ENCODE peak calls at places on chromosomes 2 and 18, in nine cellular contexts. One of them, this sample, is unnamed.

GRCh38 chr2:181396575-181397062 is 60.6 kb upstream of the ITGA4 start:
- DNase-seq in activated CD8-positive, alpha-beta T cell treated with anti-CD3 and anti-CD28 coated beads for 36 hours: no peak
- DNase-seq in WTC11: no peak
- DNase-seq in B cell: no peak
- DNase-seq in nephron progenitor cell: no peak
- DNase-seq in HL-60: no peak
- DNase-seq in uterus: no peak
- DNase-seq in bronchial epithelial cell: no peak
- DNase-seq in AG04450: no peak
- DNase-seq in this sample: no peak

GRCh38 chr2:34627003-34627402 is 1027.9 kb upstream of the FAM98A start:
- DNase-seq in nephron progenitor cell: no peak
- DNase-seq in uterus: no peak
- DNase-seq in bronchial epithelial cell: no peak
- DNase-seq in B cell: no peak
- DNase-seq in activated CD8-positive, alpha-beta T cell treated with anti-CD3 and anti-CD28 coated beads for 36 hours: no peak
- DNase-seq in AG04450: no peak
- DNase-seq in WTC11: no peak
- DNase-seq in HL-60: no peak
- DNase-seq in this sample: no peak

GRCh38 chr2:237653791-237654558 is 26.6 kb downstream of the LRRFIP1 start:
- DNase-seq in bronchial epithelial cell: no peak
- DNase-seq in HL-60: no peak
- DNase-seq in activated CD8-positive, alpha-beta T cell treated with anti-CD3 and anti-CD28 coated beads for 36 hours: no peak
- DNase-seq in AG04450: no peak
- DNase-seq in uterus: no peak
- DNase-seq in WTC11: no peak
- DNase-seq in nephron progenitor cell: no peak
- DNase-seq in B cell: no peak
- DNase-seq in this sample: no peak

GRCh38 chr2:9909106-9909505 is 42.4 kb upstream of the GRHL1 start:
- DNase-seq in HL-60: no peak
- DNase-seq in bronchial epithelial cell: peak
- DNase-seq in WTC11: no peak
- DNase-seq in AG04450: no peak
- DNase-seq in nephron progenitor cell: no peak
- DNase-seq in uterus: no peak
- DNase-seq in B cell: no peak
- DNase-seq in activated CD8-positive, alpha-beta T cell treated with anti-CD3 and anti-CD28 coated beads for 36 hours: no peak
- DNase-seq in this sample: no peak

GRCh38 chr2:221104391-221104811 is 467.7 kb downstream of the EPHA4 start:
- DNase-seq in AG04450: no peak
- DNase-seq in B cell: no peak
- DNase-seq in WTC11: peak
- DNase-seq in nephron progenitor cell: peak
- DNase-seq in HL-60: no peak
- DNase-seq in bronchial epithelial cell: peak
- DNase-seq in activated CD8-positive, alpha-beta T cell treated with anti-CD3 and anti-CD28 coated beads for 36 hours: no peak
- DNase-seq in uterus: peak
- DNase-seq in this sample: no peak

GRCh38 chr2:238811765-238812164 is 36.1 kb upstream of the TWIST2 start:
- DNase-seq in nephron progenitor cell: no peak
- DNase-seq in AG04450: no peak
- DNase-seq in bronchial epithelial cell: no peak
- DNase-seq in WTC11: no peak
- DNase-seq in HL-60: no peak
- DNase-seq in activated CD8-positive, alpha-beta T cell treated with anti-CD3 and anti-CD28 coated beads for 36 hours: no peak
- DNase-seq in B cell: no peak
- DNase-seq in uterus: peak
- DNase-seq in this sample: no peak

GRCh38 chr2:48016620-48017019 is 110.3 kb upstream of the FBXO11 start:
- DNase-seq in AG04450: no peak
- DNase-seq in activated CD8-positive, alpha-beta T cell treated with anti-CD3 and anti-CD28 coated beads for 36 hours: no peak
- DNase-seq in HL-60: no peak
- DNase-seq in B cell: no peak
- DNase-seq in nephron progenitor cell: no peak
- DNase-seq in uterus: no peak
- DNase-seq in bronchial epithelial cell: no peak
- DNase-seq in WTC11: peak
- DNase-seq in this sample: no peak

GRCh38 chr2:22907330-22907729 is 477.6 kb upstream of the KLHL29 start:
- DNase-seq in HL-60: no peak
- DNase-seq in AG04450: no peak
- DNase-seq in uterus: no peak
- DNase-seq in B cell: no peak
- DNase-seq in nephron progenitor cell: no peak
- DNase-seq in activated CD8-positive, alpha-beta T cell treated with anti-CD3 and anti-CD28 coated beads for 36 hours: no peak
- DNase-seq in bronchial epithelial cell: no peak
- DNase-seq in WTC11: no peak
- DNase-seq in this sample: no peak

GRCh38 chr2:72579595-72580180 is 246.1 kb downstream of the EXOC6B start:
- DNase-seq in uterus: no peak
- DNase-seq in bronchial epithelial cell: peak
- DNase-seq in nephron progenitor cell: no peak
- DNase-seq in HL-60: no peak
- DNase-seq in B cell: no peak
- DNase-seq in AG04450: peak
- DNase-seq in activated CD8-positive, alpha-beta T cell treated with anti-CD3 and anti-CD28 coated beads for 36 hours: no peak
- DNase-seq in WTC11: no peak
- DNase-seq in this sample: peak

GRCh38 chr2:144470334-144470733 is 49.6 kb downstream of the ZEB2 start:
- DNase-seq in uterus: no peak
- DNase-seq in B cell: no peak
- DNase-seq in AG04450: no peak
- DNase-seq in activated CD8-positive, alpha-beta T cell treated with anti-CD3 and anti-CD28 coated beads for 36 hours: no peak
- DNase-seq in HL-60: no peak
- DNase-seq in bronchial epithelial cell: no peak
- DNase-seq in WTC11: no peak
- DNase-seq in nephron progenitor cell: no peak
- DNase-seq in this sample: no peak

GRCh38 chr2:68812256-68812655 is 58.9 kb downstream of the BMP10 start:
- DNase-seq in B cell: no peak
- DNase-seq in activated CD8-positive, alpha-beta T cell treated with anti-CD3 and anti-CD28 coated beads for 36 hours: no peak
- DNase-seq in bronchial epithelial cell: no peak
- DNase-seq in nephron progenitor cell: no peak
- DNase-seq in HL-60: peak
- DNase-seq in AG04450: no peak
- DNase-seq in WTC11: no peak
- DNase-seq in uterus: no peak
- DNase-seq in this sample: no peak

GRCh38 chr18:51647346-51647745 is 449.9 kb upstream of the MEX3C start:
- DNase-seq in WTC11: no peak
- DNase-seq in uterus: no peak
- DNase-seq in B cell: no peak
- DNase-seq in bronchial epithelial cell: peak
- DNase-seq in activated CD8-positive, alpha-beta T cell treated with anti-CD3 and anti-CD28 coated beads for 36 hours: no peak
- DNase-seq in AG04450: no peak
- DNase-seq in HL-60: no peak
- DNase-seq in nephron progenitor cell: no peak
- DNase-seq in this sample: no peak

GRCh38 chr2:176162911-176163654 is 6.0 kb downstream of the HOXD3 start:
- DNase-seq in uterus: no peak
- DNase-seq in WTC11: no peak
- DNase-seq in activated CD8-positive, alpha-beta T cell treated with anti-CD3 and anti-CD28 coated beads for 36 hours: no peak
- DNase-seq in bronchial epithelial cell: no peak
- DNase-seq in B cell: no peak
- DNase-seq in nephron progenitor cell: peak
- DNase-seq in HL-60: no peak
- DNase-seq in AG04450: no peak
- DNase-seq in this sample: no peak

GRCh38 chr2:218327451-218327850 is 29.2 kb upstream of the CATIP start:
- DNase-seq in nephron progenitor cell: no peak
- DNase-seq in WTC11: no peak
- DNase-seq in uterus: no peak
- DNase-seq in bronchial epithelial cell: no peak
- DNase-seq in AG04450: no peak
- DNase-seq in B cell: no peak
- DNase-seq in HL-60: peak
- DNase-seq in activated CD8-positive, alpha-beta T cell treated with anti-CD3 and anti-CD28 coated beads for 36 hours: no peak
- DNase-seq in this sample: no peak

GRCh38 chr18:23900979-23901378 is 113.6 kb upstream of the TTC39C start:
- DNase-seq in nephron progenitor cell: peak
- DNase-seq in activated CD8-positive, alpha-beta T cell treated with anti-CD3 and anti-CD28 coated beads for 36 hours: peak
- DNase-seq in WTC11: peak
- DNase-seq in AG04450: no peak
- DNase-seq in uterus: no peak
- DNase-seq in HL-60: no peak
- DNase-seq in bronchial epithelial cell: no peak
- DNase-seq in B cell: no peak
- DNase-seq in this sample: no peak
- TF ChIP-seq CTCF in nephron progenitor cell: no peak
- TF ChIP-seq CTCF in activated CD8-positive, alpha-beta T cell treated with anti-CD3 and anti-CD28 coated beads for 36 hours: no peak
- TF ChIP-seq CTCF in WTC11: no peak
- TF ChIP-seq CTCF in AG04450: no peak
- TF ChIP-seq CTCF in uterus: no peak
- TF ChIP-seq CTCF in HL-60: no peak
- TF ChIP-seq CTCF in bronchial epithelial cell: no peak
- TF ChIP-seq CTCF in B cell: no peak
- TF ChIP-seq CTCF in this sample: no peak

GRCh38 chr2:222864296-222864695 is 3.5 kb downstream of the ACSL3 start:
- DNase-seq in nephron progenitor cell: no peak
- DNase-seq in bronchial epithelial cell: peak
- DNase-seq in WTC11: peak
- DNase-seq in B cell: no peak
- DNase-seq in HL-60: no peak
- DNase-seq in uterus: no peak
- DNase-seq in activated CD8-positive, alpha-beta T cell treated with anti-CD3 and anti-CD28 coated beads for 36 hours: no peak
- DNase-seq in AG04450: peak
- DNase-seq in this sample: no peak

GRCh38 chr2:222862915-222863544 is 2.2 kb downstream of the ACSL3 start:
- DNase-seq in activated CD8-positive, alpha-beta T cell treated with anti-CD3 and anti-CD28 coated beads for 36 hours: no peak
- DNase-seq in HL-60: no peak
- DNase-seq in uterus: no peak
- DNase-seq in bronchial epithelial cell: peak
- DNase-seq in B cell: no peak
- DNase-seq in nephron progenitor cell: no peak
- DNase-seq in WTC11: no peak
- DNase-seq in AG04450: no peak
- DNase-seq in this sample: no peak

GRCh38 chr2:222861411-222862067 is 703 bp downstream of the ACSL3 start:
- DNase-seq in AG04450: no peak
- DNase-seq in B cell: peak
- DNase-seq in bronchial epithelial cell: no peak
- DNase-seq in HL-60: no peak
- DNase-seq in activated CD8-positive, alpha-beta T cell treated with anti-CD3 and anti-CD28 coated beads for 36 hours: peak
- DNase-seq in nephron progenitor cell: no peak
- DNase-seq in WTC11: peak
- DNase-seq in uterus: peak
- DNase-seq in this sample: peak

GRCh38 chr2:222860740-222861410 is at the start of gene ACSL3:
- DNase-seq in nephron progenitor cell: peak
- DNase-seq in activated CD8-positive, alpha-beta T cell treated with anti-CD3 and anti-CD28 coated beads for 36 hours: peak
- DNase-seq in HL-60: peak
- DNase-seq in WTC11: peak
- DNase-seq in bronchial epithelial cell: peak
- DNase-seq in B cell: peak
- DNase-seq in uterus: peak
- DNase-seq in AG04450: peak
- DNase-seq in this sample: peak

GRCh38 chr2:222862068-222862914 is 1.5 kb downstream of the ACSL3 start:
- DNase-seq in bronchial epithelial cell: peak
- DNase-seq in uterus: no peak
- DNase-seq in nephron progenitor cell: no peak
- DNase-seq in activated CD8-positive, alpha-beta T cell treated with anti-CD3 and anti-CD28 coated beads for 36 hours: no peak
- DNase-seq in B cell: no peak
- DNase-seq in HL-60: no peak
- DNase-seq in AG04450: no peak
- DNase-seq in WTC11: no peak
- DNase-seq in this sample: no peak
- TF ChIP-seq CTCF in bronchial epithelial cell: peak
- TF ChIP-seq CTCF in uterus: no peak
- TF ChIP-seq CTCF in nephron progenitor cell: no peak
- TF ChIP-seq CTCF in activated CD8-positive, alpha-beta T cell treated with anti-CD3 and anti-CD28 coated beads for 36 hours: no peak
- TF ChIP-seq CTCF in B cell: no peak
- TF ChIP-seq CTCF in HL-60: no peak
- TF ChIP-seq CTCF in AG04450: peak
- TF ChIP-seq CTCF in WTC11: no peak
- TF ChIP-seq CTCF in this sample: no peak

DNA sequence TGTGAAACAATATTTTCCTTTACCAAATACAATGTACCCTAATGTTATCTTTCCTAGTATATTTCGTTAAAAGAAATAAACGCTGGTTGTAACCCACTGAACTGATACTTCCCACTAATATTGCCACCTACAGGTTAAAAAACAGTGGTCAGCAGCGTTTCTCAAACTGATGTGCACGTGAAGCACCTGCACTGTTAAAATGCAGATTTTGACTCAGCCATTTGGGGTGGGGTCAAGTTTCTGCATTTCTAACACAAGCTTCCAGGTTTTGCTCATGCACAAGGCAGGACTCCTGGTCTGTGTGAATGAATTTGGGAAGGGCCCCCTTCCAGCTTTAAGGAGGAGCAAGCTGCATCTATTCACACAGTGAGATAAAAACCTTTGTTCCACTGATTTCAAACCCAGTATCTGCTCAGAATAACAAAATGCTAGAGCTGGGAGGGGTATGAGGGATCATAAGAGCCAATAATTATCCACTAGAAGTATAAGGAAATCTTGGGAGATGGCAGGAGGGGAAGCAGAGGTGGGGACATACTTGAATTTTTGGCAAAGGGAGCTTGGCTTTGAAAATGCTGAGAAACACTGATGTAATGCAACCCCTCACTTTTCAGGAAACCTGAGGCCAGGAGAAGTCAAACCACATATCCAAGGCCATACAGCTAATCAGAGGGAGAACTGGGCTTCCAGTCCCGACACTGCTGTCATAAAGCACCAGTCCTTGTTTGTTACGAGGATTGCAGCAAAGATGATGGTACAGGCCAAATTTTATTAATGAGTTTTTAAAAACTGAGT is 116.2 kb downstream of the RBMS1 start:
- DNase-seq in uterus: no peak
- DNase-seq in WTC11: no peak
- DNase-seq in AG04450: no peak
- DNase-seq in HL-60: no peak
- DNase-seq in bronchial epithelial cell: no peak
- DNase-seq in activated CD8-positive, alpha-beta T cell treated with anti-CD3 and anti-CD28 coated beads for 36 hours: no peak
- DNase-seq in B cell: no peak
- DNase-seq in nephron progenitor cell: no peak
- DNase-seq in this sample: no peak
- TF ChIP-seq CTCF in uterus: no peak
- TF ChIP-seq CTCF in WTC11: no peak
- TF ChIP-seq CTCF in AG04450: no peak
- TF ChIP-seq CTCF in HL-60: no peak
- TF ChIP-seq CTCF in bronchial epithelial cell: no peak
- TF ChIP-seq CTCF in activated CD8-positive, alpha-beta T cell treated with anti-CD3 and anti-CD28 coated beads for 36 hours: no peak
- TF ChIP-seq CTCF in B cell: no peak
- TF ChIP-seq CTCF in nephron progenitor cell: no peak
- TF ChIP-seq CTCF in this sample: no peak

GRCh38 chr2:71452565-71452964 is 796 bp upstream of the DYSF start:
- DNase-seq in WTC11: peak
- DNase-seq in HL-60: peak
- DNase-seq in uterus: no peak
- DNase-seq in B cell: no peak
- DNase-seq in activated CD8-positive, alpha-beta T cell treated with anti-CD3 and anti-CD28 coated beads for 36 hours: peak
- DNase-seq in AG04450: no peak
- DNase-seq in bronchial epithelial cell: peak
- DNase-seq in nephron progenitor cell: no peak
- DNase-seq in this sample: no peak
- TF ChIP-seq CTCF in WTC11: no peak
- TF ChIP-seq CTCF in HL-60: peak
- TF ChIP-seq CTCF in uterus: no peak
- TF ChIP-seq CTCF in B cell: no peak
- TF ChIP-seq CTCF in activated CD8-positive, alpha-beta T cell treated with anti-CD3 and anti-CD28 coated beads for 36 hours: no peak
- TF ChIP-seq CTCF in AG04450: no peak
- TF ChIP-seq CTCF in bronchial epithelial cell: peak
- TF ChIP-seq CTCF in nephron progenitor cell: no peak
- TF ChIP-seq CTCF in this sample: no peak

GRCh38 chr2:12064153-12064552 is 317.7 kb downstream of the LPIN1 start:
- DNase-seq in activated CD8-positive, alpha-beta T cell treated with anti-CD3 and anti-CD28 coated beads for 36 hours: no peak
- DNase-seq in nephron progenitor cell: no peak
- DNase-seq in uterus: no peak
- DNase-seq in B cell: no peak
- DNase-seq in bronchial epithelial cell: no peak
- DNase-seq in AG04450: no peak
- DNase-seq in HL-60: no peak
- DNase-seq in WTC11: peak
- DNase-seq in this sample: no peak
- TF ChIP-seq CTCF in activated CD8-positive, alpha-beta T cell treated with anti-CD3 and anti-CD28 coated beads for 36 hours: no peak
- TF ChIP-seq CTCF in nephron progenitor cell: no peak
- TF ChIP-seq CTCF in uterus: no peak
- TF ChIP-seq CTCF in B cell: no peak
- TF ChIP-seq CTCF in bronchial epithelial cell: no peak
- TF ChIP-seq CTCF in AG04450: no peak
- TF ChIP-seq CTCF in HL-60: no peak
- TF ChIP-seq CTCF in WTC11: peak
- TF ChIP-seq CTCF in this sample: no peak

This sample was measured in GM13976.